ENCODE peak calls at places on chromosomes 2 and 18, in seven cellular contexts. E is mucosa of gallbladder; P is activated CD4-positive, alpha-beta T cell treated with anti-CD3 and anti-CD28 coated beads, Interleukin-2, amount 50 U/mL, for 1 hour; K is SW 1271; T is DMS 273 treated with DMSO at 0.1 percent for 48 hours; U is erythroblast; A is NCI-H69. W is an unnamed sample.

GRCh38 chr2:109703076-109703475 is 88.9 kb downstream of the SOWAHC start:
- DNase-seq in U (no peak), A (no peak), K (no peak), P (no peak), T (no peak), E (no peak), W (no peak)

GRCh38 chr18:46160050-46160798 is 56.0 kb downstream of the HAUS1 start:
- DNase-seq in A (no peak), P (no peak), U (no peak), E (no peak), K (no peak), T (no peak), W (no peak)

GRCh38 chr2:98730053-98730850 is 680 bp downstream of the MGAT4A start:
- DNase-seq in K (no peak), P (peak), A (peak), U (peak), E (peak), T (no peak), W (peak)

GRCh38 chr2:26285931-26286330 is 41.2 kb downstream of the HADHB start:
- DNase-seq in K (no peak), A (no peak), T (no peak), U (no peak), E (no peak), P (no peak), W (no peak)

GRCh38 chr2:160406591-160407392 is 86.8 kb downstream of the RBMS1 start:
- DNase-seq in E (peak), T (peak), U (peak), K (peak), A (peak), P (peak), W (peak)

GRCh38 chr2:19035238-19035637 is 323.2 kb downstream of the OSR1 start:
- DNase-seq in U (no peak), K (no peak), P (no peak), T (no peak), A (no peak), E (peak), W (no peak)

GRCh38 chr2:192190474-192190873 is 4.3 kb downstream of the TMEFF2 start:
- DNase-seq in P (no peak), A (peak), K (no peak), U (peak), E (no peak), T (no peak), W (no peak)

GRCh38 chr2:118371500-118371899 is 283.2 kb downstream of the INSIG2 start:
- DNase-seq in P (no peak), T (no peak), A (peak), E (peak), U (peak), K (no peak), W (no peak)

GRCh38 chr2:234879671-234880455 is 72.0 kb upstream of the SH3BP4 start:
- DNase-seq in E (no peak), K (no peak), U (peak), T (peak), A (peak), P (no peak), W (no peak)

GRCh38 chr2:210519594-210519993 is 36.8 kb upstream of the CPS1 start:
- DNase-seq in A (no peak), P (no peak), T (no peak), U (no peak), E (no peak), K (no peak), W (no peak)

GRCh38 chr2:10267551-10268465 is 34.9 kb upstream of the HPCAL1 start:
- DNase-seq in A (peak), P (no peak), T (no peak), E (peak), K (no peak), U (no peak), W (no peak)

GRCh38 chr18:72726201-72726600 is 141.6 kb downstream of the NETO1 start:
- DNase-seq in A (no peak), U (no peak), P (no peak), K (no peak), T (no peak), E (no peak), W (no peak)

GRCh38 chr2:40371525-40372277 is 80.2 kb downstream of the SLC8A1 start:
- DNase-seq in E (peak), P (no peak), U (no peak), K (no peak), A (peak), T (no peak), W (no peak)

GRCh38 chr18:22168360-22168921 is 948 bp upstream of the GATA6 start:
- DNase-seq in P (no peak), K (peak), A (peak), U (peak), E (no peak), T (no peak), W (peak)

GRCh38 chr18:23617412-23618009 is 31.2 kb upstream of the NPC1 start:
- DNase-seq in P (no peak), U (no peak), E (no peak), K (no peak), A (no peak), T (no peak), W (no peak)

GRCh38 chr2:38074775-38075435 is 1.0 kb downstream of the CYP1B1 start:
- DNase-seq in E (no peak), T (no peak), K (no peak), A (no peak), P (no peak), U (peak), W (no peak)

GRCh38 chr2:224357098-224357901 is 44.6 kb downstream of the FAM124B start:
- DNase-seq in P (peak), K (peak), A (peak), U (peak), E (peak), T (no peak), W (peak)

GRCh38 chr18:34971313-34971712 is 69.9 kb upstream of the MAPRE2 start:
- DNase-seq in P (no peak), A (no peak), E (no peak), K (no peak), T (no peak), U (no peak), W (no peak)

GRCh38 chr2:195819276-195819675 is 162.2 kb downstream of the SLC39A10 start:
- DNase-seq in U (no peak), E (no peak), T (no peak), A (no peak), P (no peak), K (no peak), W (no peak)

GRCh38 chr2:75787532-75788132 is 76.9 kb upstream of the GCFC2 start:
- DNase-seq in U (peak), T (peak), P (no peak), E (no peak), A (peak), K (peak), W (no peak)

GRCh38 chr2:236943841-236944513 is 141.7 kb upstream of the COPS8 start:
- DNase-seq in A (no peak), P (no peak), K (no peak), U (no peak), E (peak), T (no peak), W (no peak)

GRCh38 chr18:8871484-8871883 is 166.1 kb downstream of the MTCL1 start:
- DNase-seq in E (no peak), P (no peak), T (peak), U (no peak), A (peak), K (no peak), W (no peak)

GRCh38 chr2:157957596-157957995 is 81.5 kb upstream of the ACVR1 start:
- DNase-seq in T (no peak), P (no peak), A (no peak), U (no peak), E (no peak), K (no peak), W (no peak)

GRCh38 chr2:232571026-232571474 is 20.6 kb downstream of the EIF4E2 start:
- DNase-seq in T (no peak), E (no peak), A (no peak), U (no peak), K (no peak), P (no peak), W (no peak)

GRCh38 chr18:79583984-79584401 is 95.6 kb upstream of the CTDP1 start:
- DNase-seq in T (no peak), U (no peak), E (no peak), A (peak), K (no peak), P (no peak), W (no peak)

GRCh38 chr18:7021994-7022840 is 95.4 kb downstream of the LAMA1 start:
- DNase-seq in P (no peak), E (peak), U (peak), K (peak), T (peak), A (peak), W (no peak)

GRCh38 chr2:156537147-156537546 is 101.0 kb downstream of the GPD2 start:
- DNase-seq in U (no peak), A (no peak), T (no peak), P (no peak), E (no peak), K (no peak), W (no peak)

GRCh38 chr2:118850171-118850900 is 2.9 kb upstream of the EN1 start:
- DNase-seq in A (no peak), T (no peak), U (no peak), K (no peak), E (no peak), P (no peak), W (no peak)

GRCh38 chr2:20179755-20180594 is 45.0 kb downstream of the SDC1 start:
- DNase-seq in A (peak), T (no peak), K (no peak), P (no peak), U (no peak), E (peak), W (no peak)

GRCh38 chr2:218398437-218399390 is 954 bp upstream of the CTDSP1 start:
- DNase-seq in U (peak), E (peak), P (peak), A (peak), T (no peak), K (no peak), W (peak)

GRCh38 chr2:236583621-236584203 is 14.1 kb downstream of the ACKR3 start:
- DNase-seq in P (no peak), U (no peak), E (no peak), A (no peak), K (no peak), T (no peak), W (no peak)

GRCh38 chr2:8456149-8457091 is 225.4 kb upstream of the ID2 start:
- DNase-seq in P (peak), K (no peak), T (no peak), E (no peak), U (peak), A (peak), W (peak)

GRCh38 chr18:44080054-44080453 is 600.6 kb upstream of the SETBP1 start:
- DNase-seq in P (no peak), U (peak), E (no peak), T (no peak), A (peak), K (no peak), W (no peak)

GRCh38 chr2:33241581-33241980 is 234.9 kb upstream of the RASGRP3 start:
- DNase-seq in U (no peak), K (no peak), T (no peak), A (no peak), E (no peak), P (no peak), W (no peak)

GRCh38 chr2:192194866-192195547 is at the start of gene TMEFF2:
- DNase-seq in U (peak), P (peak), K (peak), T (peak), E (peak), A (peak), W (peak)

GRCh38 chr2:155033652-155034051 is 335.2 kb downstream of the KCNJ3 start:
- DNase-seq in E (no peak), T (no peak), P (no peak), U (no peak), A (no peak), K (no peak), W (no peak)

GRCh38 chr2:208320686-208321085 is 54.6 kb downstream of the PIKFYVE start:
- DNase-seq in T (no peak), K (no peak), P (no peak), U (no peak), A (no peak), E (no peak), W (no peak)

GRCh38 chr2:71223767-71224333 is 3.1 kb downstream of the PAIP2B start:
- DNase-seq in U (peak), A (peak), T (peak), K (peak), E (peak), P (no peak), W (peak)

W was measured in activated CD8-positive, alpha-beta T cell treated with anti-CD3 and anti-CD28 coated beads, Interleukin-2, amount 10 ng/mL, durations not matched to agents 7 days and 5 days.